ENCODE peak calls at places on chromosomes 12 and 14, in five cellular contexts. R is H1, K is K562, H is HCT116, Y is GM12878. Z is an unnamed sample.

GRCh38 chr12:106586803-106587684 is 4.2 kb downstream of the RFX4 start:
- DNase-seq in K (no peak), Y (no peak), R (no peak), H (no peak), Z (no peak)

GRCh38 chr12:56315256-56315625 is 547 bp downstream of the CNPY2 start:
- DNase-seq in Y (no peak), R (no peak), K (peak), H (no peak), Z (no peak)

GRCh38 chr12:19783547-19784444 is 344.5 kb downstream of the AEBP2 start:
- DNase-seq in R (no peak), Y (no peak), K (no peak), H (no peak), Z (no peak)

GRCh38 chr12:79725987-79726386 is 35.2 kb upstream of the PAWR start:
- DNase-seq in R (no peak), H (no peak), K (no peak), Y (no peak), Z (no peak)

GRCh38 chr12:45244561-45245348 is 28.9 kb downstream of the ANO6 start:
- DNase-seq in R (no peak), Y (peak), H (no peak), K (no peak), Z (no peak)

GRCh38 chr12:74412607-74413230 is 124.9 kb upstream of the ATXN7L3B start:
- DNase-seq in H (peak), K (peak), Y (no peak), R (no peak), Z (peak)

GRCh38 chr14:21039059-21039422 is 3.1 kb upstream of the RNASE7 start:
- DNase-seq in H (no peak), R (no peak), K (no peak), Y (no peak), Z (peak)

GRCh38 chr14:23379331-23380196 is 2.7 kb downstream of the CMTM5 start:
- DNase-seq in R (no peak), K (peak), H (peak), Y (peak), Z (peak)

GRCh38 chr14:22296722-22297121 is 292.3 kb downstream of the DAD1 start:
- DNase-seq in H (no peak), K (no peak), R (no peak), Y (no peak), Z (peak)

GRCh38 chr14:70084226-70084625 is 104.5 kb downstream of the SLC8A3 start:
- DNase-seq in H (no peak), Y (no peak), R (no peak), K (peak), Z (no peak)

GRCh38 chr14:94689985-94690400 is 77.8 kb downstream of the SERPINA3 start:
- DNase-seq in Y (no peak), H (no peak), K (no peak), R (no peak), Z (no peak)

GRCh38 chr14:69818760-69819191 is 21.7 kb upstream of the SLC10A1 start:
- DNase-seq in K (peak), R (peak), H (peak), Y (peak), Z (peak)

GRCh38 chr14:25042362-25043299 is 7.3 kb downstream of the STXBP6 start:
- DNase-seq in K (peak), H (no peak), R (no peak), Y (no peak), Z (peak)

GRCh38 chr14:95291859-95292542 is 27.7 kb downstream of the CLMN start:
- DNase-seq in R (no peak), K (peak), H (peak), Y (no peak), Z (no peak)

GRCh38 chr14:45065951-45066350 is 18.0 kb upstream of the PRPF39 start:
- DNase-seq in K (no peak), R (no peak), Y (no peak), H (no peak), Z (no peak)

GRCh38 chr14:60775296-60775695 is 40.7 kb downstream of the MNAT1 start:
- DNase-seq in R (no peak), Y (no peak), K (no peak), H (no peak), Z (no peak)

GRCh38 chr12:62543741-62544140 is 77.1 kb downstream of the MON2 start:
- DNase-seq in R (no peak), Y (no peak), K (no peak), H (no peak), Z (no peak)

GRCh38 chr12:106114084-106115068 is 24.4 kb downstream of the NUAK1 start:
- DNase-seq in Y (no peak), H (no peak), R (no peak), K (no peak), Z (no peak)

GRCh38 chr14:22428681-22429315 is 160.2 kb downstream of the DAD1 start:
- DNase-seq in Y (no peak), R (no peak), K (no peak), H (no peak), Z (no peak)

GRCh38 chr12:112852810-112853209 is 54.0 kb upstream of the OAS1 start:
- DNase-seq in Y (no peak), K (no peak), R (no peak), H (no peak), Z (no peak)

GRCh38 chr12:111368291-111368683 is 608 bp downstream of the PHETA1 start:
- DNase-seq in Y (no peak), H (no peak), R (no peak), K (no peak), Z (no peak)

GRCh38 chr14:100359881-100360280 is 36.7 kb downstream of the SLC25A47 start:
- DNase-seq in H (no peak), R (no peak), Y (no peak), K (no peak), Z (no peak)

GRCh38 chr12:1810201-1810930 is 10.0 kb upstream of the LRTM2 start:
- DNase-seq in R (no peak), Y (no peak), K (peak), H (no peak), Z (no peak)

DNA sequence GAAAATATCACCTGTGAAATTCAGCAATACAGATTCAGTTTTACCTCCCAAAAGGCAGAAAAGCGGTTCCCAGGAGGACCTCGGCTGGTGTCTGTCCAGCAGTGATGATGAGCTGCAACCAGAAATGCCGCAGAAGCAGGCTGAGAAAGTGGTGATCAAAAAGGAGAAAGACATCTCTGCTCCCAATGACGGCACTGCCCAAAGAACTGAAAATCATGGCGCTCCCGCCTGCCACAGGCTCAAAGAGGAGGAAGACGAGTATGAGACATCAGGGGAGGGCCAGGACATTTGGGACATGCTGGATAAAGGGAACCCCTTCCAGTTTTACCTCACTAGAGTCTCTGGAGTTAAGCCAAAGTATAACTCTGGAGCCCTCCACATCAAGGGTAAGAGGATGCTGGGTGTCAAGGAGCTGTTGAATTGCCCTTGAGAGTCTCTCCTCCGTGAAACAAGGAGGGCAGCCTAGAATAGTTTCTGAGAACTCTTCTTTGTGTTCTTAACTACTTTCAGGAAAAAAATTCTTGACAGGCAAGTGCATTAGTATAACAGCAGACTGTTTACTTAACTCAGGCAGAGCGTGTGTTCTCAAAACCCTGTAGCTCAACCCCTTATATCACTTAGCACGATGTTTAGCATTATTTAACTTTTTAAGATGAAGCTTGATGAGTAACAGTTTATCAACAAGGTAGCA is 7.7 kb downstream of the TDP1 start:
- DNase-seq in K (no peak), R (no peak), Y (no peak), H (no peak), Z (no peak)
- TF ChIP-seq JUND in K (no peak), R (no peak), Y (no peak), H (no peak), Z (no peak)

GRCh38 chr12:59164991-59165718 is 244.9 kb upstream of the LRIG3 start:
- DNase-seq in H (peak), Y (no peak), R (no peak), K (no peak), Z (peak)
- TF ChIP-seq SP1 in H (no peak), Y (no peak), R (no peak), K (no peak), Z (no peak)

GRCh38 chr12:120283318-120283717 is 8.4 kb downstream of the RNU4-2 start:
- DNase-seq in Y (no peak), H (no peak), K (no peak), R (no peak), Z (no peak)

GRCh38 chr12:120287491-120287890 is 4.2 kb downstream of the RNU4-2 start:
- DNase-seq in H (no peak), R (no peak), K (no peak), Y (no peak), Z (no peak)

GRCh38 chr12:120282229-120282628 is 9.5 kb downstream of the RNU4-2 start:
- DNase-seq in R (no peak), H (no peak), Y (no peak), K (no peak), Z (no peak)

GRCh38 chr12:120290541-120291312 is 976 bp downstream of the RNU4-2 start:
- DNase-seq in K (no peak), Y (no peak), H (no peak), R (no peak), Z (peak)

GRCh38 chr12:120286768-120287490 is 4.8 kb downstream of the RNU4-2 start:
- DNase-seq in Y (no peak), R (no peak), K (no peak), H (no peak), Z (no peak)
- TF ChIP-seq JUND in Y (no peak), R (no peak), K (no peak), H (no peak), Z (no peak)

DNA sequence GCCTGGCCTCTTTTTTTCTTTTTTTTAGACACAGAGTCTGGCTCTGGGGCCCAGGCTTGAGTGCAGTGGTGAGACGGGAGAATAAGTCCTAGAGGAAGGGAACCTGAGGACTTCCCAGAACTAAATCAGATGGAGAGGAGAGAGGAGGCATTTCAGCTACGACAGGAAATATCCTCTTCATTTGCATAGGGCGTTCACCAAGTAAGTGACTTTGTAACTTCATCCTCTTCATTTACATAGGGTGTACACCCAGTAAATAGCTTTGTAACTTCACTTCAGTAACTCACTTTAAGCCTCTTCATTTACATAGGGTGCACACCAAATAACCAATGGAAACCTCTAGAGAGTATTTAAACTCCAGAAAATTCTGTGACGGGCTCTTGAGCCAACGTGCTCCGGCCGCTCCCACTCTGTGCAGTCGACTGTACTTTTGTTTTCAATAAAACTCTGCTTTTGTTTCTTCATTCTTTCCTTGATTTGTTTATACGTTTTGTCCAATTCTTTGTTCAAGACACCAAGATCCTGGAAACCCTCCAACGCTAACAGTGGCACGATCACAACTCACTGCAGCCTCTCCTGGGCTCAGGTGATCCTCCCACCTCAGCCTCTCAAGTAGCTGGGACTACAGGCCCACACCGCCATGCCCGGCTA is 21.4 kb upstream of the ANKRD9 start:
- DNase-seq in K (peak), H (no peak), R (no peak), Y (no peak), Z (no peak)
- TF ChIP-seq SP1 in K (no peak), H (no peak), R (no peak), Y (no peak), Z (no peak)

DNA sequence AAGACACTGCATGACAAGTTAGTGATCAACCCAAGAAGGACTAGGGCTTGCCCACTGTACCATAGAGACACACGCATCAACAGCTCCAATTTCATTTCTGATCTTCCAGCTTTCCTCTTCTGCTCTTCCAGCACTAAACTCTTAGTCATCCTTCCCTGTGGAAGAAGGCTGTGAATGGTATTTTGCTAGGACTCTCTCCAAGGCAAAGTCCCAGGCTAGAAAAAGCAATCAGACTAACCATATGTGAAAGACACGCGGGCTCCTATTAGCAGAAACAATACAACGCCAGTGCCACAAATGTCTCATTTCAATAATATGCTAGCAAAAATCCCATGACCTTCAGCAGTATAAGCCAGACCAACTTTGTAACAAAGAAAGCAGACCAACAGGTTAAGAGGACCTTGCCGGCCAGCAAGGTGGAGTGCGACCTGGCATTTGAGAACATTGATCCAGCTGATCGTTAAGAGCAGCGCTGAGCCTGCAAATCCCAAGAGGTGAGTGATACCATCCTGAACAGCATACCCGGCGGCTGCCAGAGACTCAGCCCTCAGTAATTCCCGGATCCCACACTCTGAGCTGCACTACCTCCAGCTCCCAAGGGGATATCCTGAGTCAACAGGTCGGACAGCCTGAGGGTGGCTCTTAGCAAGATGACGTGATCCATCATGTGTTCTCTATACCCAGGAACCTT is 132.5 kb downstream of the FOXN3 start:
- DNase-seq in Y (no peak), H (no peak), K (no peak), R (no peak), Z (no peak)
- TF ChIP-seq JUND in Y (no peak), H (no peak), K (no peak), R (no peak), Z (no peak)

DNA sequence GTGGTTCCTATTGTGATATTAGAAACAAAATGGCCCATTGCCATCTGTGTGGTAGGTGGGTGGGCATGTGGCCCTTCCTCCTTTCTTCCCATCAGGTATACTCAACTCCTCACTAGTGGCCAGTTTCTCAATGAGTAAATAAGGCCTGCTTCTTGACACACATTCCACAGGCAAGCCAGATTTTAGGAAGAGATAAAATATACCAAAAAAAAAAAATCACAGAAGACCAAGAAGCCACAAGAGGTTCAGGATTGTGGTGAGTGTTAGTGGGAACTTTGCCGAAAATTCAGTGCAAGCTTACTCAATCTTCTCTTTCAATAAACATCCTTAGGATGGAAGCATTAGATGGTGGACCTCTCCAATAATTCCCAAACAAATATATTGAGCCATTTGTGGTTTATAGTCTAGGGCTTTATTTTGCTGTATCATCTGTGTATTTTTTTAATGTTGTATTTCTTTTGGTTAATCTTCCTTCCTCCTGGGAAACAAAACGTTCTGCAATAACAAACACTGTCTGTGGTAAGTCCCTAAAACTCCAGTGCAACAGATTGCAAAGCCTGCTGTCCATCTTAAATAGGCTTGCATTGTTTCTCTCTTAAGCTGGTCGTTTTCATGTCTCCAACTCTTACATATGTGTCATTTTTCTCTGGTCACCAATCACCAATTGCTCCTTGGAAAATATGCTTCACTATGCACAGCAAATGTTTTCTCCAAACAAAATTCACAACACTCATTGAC is 289.9 kb upstream of the KITLG start:
- DNase-seq in H (no peak), Y (no peak), K (no peak), R (no peak), Z (no peak)
- TF ChIP-seq SP1 in H (no peak), Y (no peak), K (no peak), R (no peak), Z (no peak)

Z was measured in HepG2.